ENCODE peak calls at places on chromosomes 7 and 10, in seven cellular contexts. B is posterior cingulate gyrus, I is A549, Q is iris pigment epithelial cell, O is occipital lobe, Y is IMR-90, J is NCI-H460. E is an unnamed sample.

GRCh38 chr10:129754211-129755050 is 209.6 kb downstream of the EBF3 start:
- DNase-seq in B (no peak), I (no peak), Q (no peak), O (no peak), Y (no peak), J (no peak), E (no peak)

GRCh38 chr10:75640803-75641202 is 209.4 kb downstream of the LRMDA start:
- DNase-seq in B (no peak), I (no peak), Q (no peak), O (no peak), Y (no peak), J (no peak), E (no peak)

GRCh38 chr7:151631149-151631967 is 111.7 kb upstream of the RHEB start:
- DNase-seq in B (no peak), I (peak), Q (peak), O (no peak), Y (no peak), J (no peak), E (no peak)

GRCh38 chr7:128731184-128731583 is 8.0 kb upstream of the CALU start:
- DNase-seq in B (no peak), I (no peak), Q (no peak), O (no peak), Y (no peak), J (no peak), E (no peak)

GRCh38 chr7:44309271-44310091 is 15.9 kb downstream of the CAMK2B start:
- DNase-seq in B (no peak), I (no peak), Q (peak), O (no peak), Y (peak), J (no peak), E (no peak)

GRCh38 chr10:6296456-6297214 is 93.9 kb downstream of the PFKFB3 start:
- DNase-seq in B (no peak), I (peak), Q (no peak), O (no peak), Y (no peak), J (no peak), E (no peak)

GRCh38 chr7:136878878-136879277 is 10.4 kb downstream of the CHRM2 start:
- DNase-seq in B (no peak), I (no peak), Q (peak), O (no peak), Y (no peak), J (no peak), E (no peak)

GRCh38 chr7:604038-604883 is 84.6 kb upstream of the PDGFA start:
- DNase-seq in B (no peak), I (no peak), Q (peak), O (peak), Y (peak), J (no peak), E (no peak)

GRCh38 chr10:121994429-121994881 is 5.5 kb downstream of the TACC2 start:
- DNase-seq in B (no peak), I (no peak), Q (peak), O (no peak), Y (no peak), J (no peak), E (no peak)

GRCh38 chr7:24419070-24419469 is 135.1 kb downstream of the NPY start:
- DNase-seq in B (no peak), I (peak), Q (peak), O (no peak), Y (no peak), J (no peak), E (no peak)

E was measured in AG09319.